ENCODE peak calls at places on chromosomes 13 and 19, in five cellular contexts. W is stimulated activated CD8-positive, alpha-beta memory T cell treated with anti-CD3 and anti-CD28 coated beads, Interleukin-4, amount 100 ng/mL, for 4 hours; R is stimulated activated CD4-positive, alpha-beta T cell treated with anti-CD3 and anti-CD28 coated beads, TNF-alpha, amount 100 ng/mL, for 24 hours; I is KBM-7; K is memory B cell. J is an unnamed sample.

GRCh38 chr19:5340637-5341447 is at the start of gene PTPRS:
- DNase-seq in W (peak; percentile 15), R (peak; percentile 22), I (peak; percentile 71), K (peak; percentile 50), J (no peak)

GRCh38 chr19:38656171-38656981 is 8.9 kb downstream of the ACTN4 start:
- DNase-seq in W (no peak), R (peak; percentile 6), I (no peak), K (no peak), J (no peak)

GRCh38 chr13:83352391-83352790 is 529.9 kb downstream of the SLITRK1 start:
- DNase-seq in W (no peak), R (no peak), I (no peak), K (no peak), J (no peak)

GRCh38 chr19:10112037-10112751 is 701 bp downstream of the P2RY11 start:
- DNase-seq in W (no peak), R (no peak), I (peak; percentile 68), K (no peak), J (no peak)

GRCh38 chr13:43407023-43407581 is 379.7 kb downstream of the ENOX1 start:
- DNase-seq in W (no peak), R (no peak), I (no peak), K (no peak), J (no peak)

GRCh38 chr13:36029171-36029570 is 102.0 kb downstream of the DCLK1 start:
- DNase-seq in W (no peak), R (no peak), I (no peak), K (no peak), J (no peak)

GRCh38 chr19:50266896-50267295 is 62.3 kb downstream of the KCNC3 start:
- DNase-seq in W (no peak), R (peak; percentile 3), I (no peak), K (no peak), J (no peak)

GRCh38 chr19:47891923-47892666 is 6.0 kb upstream of the SULT2A1 start:
- DNase-seq in W (no peak), R (no peak), I (peak; percentile 11), K (no peak), J (no peak)

GRCh38 chr13:97364031-97364430 is 69.9 kb upstream of the RAP2A start:
- DNase-seq in W (no peak), R (no peak), I (no peak), K (no peak), J (no peak)

GRCh38 chr13:25848822-25849740 is 202.7 kb downstream of the SHISA2 start:
- DNase-seq in W (no peak), R (no peak), I (no peak), K (no peak), J (no peak)

GRCh38 chr13:30520571-30520970 is 54.8 kb upstream of the HMGB1 start:
- DNase-seq in W (no peak), R (no peak), I (no peak), K (no peak), J (peak; percentile 57)

GRCh38 chr19:33437351-33438015 is 64.0 kb downstream of the CEBPG start:
- DNase-seq in W (no peak), R (no peak), I (no peak), K (no peak), J (no peak)

GRCh38 chr13:31965361-31966066 is 66.1 kb upstream of the FRY start:
- DNase-seq in W (no peak), R (no peak), I (no peak), K (peak; percentile 70), J (no peak)

GRCh38 chr13:37929308-37929707 is 59.7 kb upstream of the TRPC4 start:
- DNase-seq in W (no peak), R (no peak), I (no peak), K (no peak), J (no peak)

GRCh38 chr13:59746291-59746962 is 417.3 kb downstream of the DIAPH3 start:
- DNase-seq in W (no peak), R (no peak), I (no peak), K (no peak), J (peak; percentile 43)

GRCh38 chr13:110702591-110703526 is 3.1 kb downstream of the CARS2 start:
- DNase-seq in W (no peak), R (no peak), I (no peak), K (no peak), J (no peak)

GRCh38 chr19:46607441-46607841 is 6.3 kb downstream of the CALM3 start:
- DNase-seq in W (no peak), R (no peak), I (no peak), K (no peak), J (no peak)

GRCh38 chr13:51269039-51269438 is 46.8 kb downstream of the FAM124A start:
- DNase-seq in W (no peak), R (no peak), I (no peak), K (no peak), J (no peak)

GRCh38 chr13:30892966-30893365 is 13.1 kb upstream of the MEDAG start:
- DNase-seq in W (no peak), R (no peak), I (peak; percentile 41), K (no peak), J (no peak)

GRCh38 chr13:50400035-50400726 is 384.9 kb downstream of the KCNRG start:
- DNase-seq in W (no peak), R (no peak), I (no peak), K (no peak), J (no peak)

GRCh38 chr19:33514885-33515485 is 6.6 kb downstream of the PEPD start:
- DNase-seq in W (no peak), R (no peak), I (no peak), K (no peak), J (no peak)

GRCh38 chr13:71046360-71047079 is 820.5 kb downstream of the DACH1 start:
- DNase-seq in W (no peak), R (no peak), I (no peak), K (no peak), J (no peak)

GRCh38 chr13:34258646-34259386 is 440.9 kb downstream of the RFC3 start:
- DNase-seq in W (no peak), R (no peak), I (no peak), K (no peak), J (no peak)

GRCh38 chr19:11324748-11325389 is 14.6 kb downstream of the RAB3D start:
- DNase-seq in W (no peak), R (no peak), I (no peak), K (no peak), J (no peak)

GRCh38 chr13:25218011-25218410 is 45.9 kb upstream of the AMER2 start:
- DNase-seq in W (no peak), R (no peak), I (no peak), K (no peak), J (no peak)

GRCh38 chr13:49669735-49670309 is 21.5 kb downstream of the EBPL start:
- DNase-seq in W (no peak), R (no peak), I (peak; percentile 70), K (no peak), J (no peak)

GRCh38 chr19:53879145-53880037 is 2.6 kb upstream of the PRKCG start:
- DNase-seq in W (no peak), R (peak; percentile 67), I (peak; percentile 88), K (no peak), J (no peak)

GRCh38 chr19:13207237-13208130 is 57.3 kb downstream of the IER2 start:
- DNase-seq in W (no peak), R (no peak), I (no peak), K (no peak), J (no peak)

GRCh38 chr19:38142176-38143035 is 81.6 kb downstream of the DPF1 start:
- DNase-seq in W (peak; percentile 4), R (no peak), I (peak; percentile 60), K (peak; percentile 24), J (no peak)

GRCh38 chr13:33657274-33657673 is 160.7 kb upstream of the RFC3 start:
- DNase-seq in W (no peak), R (no peak), I (no peak), K (no peak), J (no peak)

GRCh38 chr19:19261350-19262189 is 11.5 kb downstream of the TM6SF2 start:
- DNase-seq in W (no peak), R (no peak), I (peak; percentile 77), K (peak; percentile 7), J (no peak)

GRCh38 chr19:33325920-33326319 is 23.6 kb upstream of the CEBPA start:
- DNase-seq in W (no peak), R (no peak), I (no peak), K (no peak), J (no peak)

GRCh38 chr13:78121001-78121400 is 202.4 kb upstream of the EDNRB start:
- DNase-seq in W (no peak), R (no peak), I (no peak), K (no peak), J (no peak)